ENCODE peak calls at places on chromosome 18, in six cellular contexts. E is HCT116; W is tibial artery; P is CD4-positive, alpha-beta memory T cell; A is thoracic aorta; L is H1. H is an unnamed sample.

GRCh38 chr18:43682196-43682595 is 404.9 kb upstream of the SYT4 start:
- DNase-seq in E (no peak), W (no peak), P (no peak), A (no peak), L (no peak), H (no peak)

GRCh38 chr18:36015629-36016028 is 43.1 kb downstream of the RMP24 start:
- DNase-seq in E (no peak), W (no peak), P (no peak), A (no peak), L (no peak), H (no peak)

GRCh38 chr18:26421503-26421902 is 126.8 kb downstream of the KCTD1 start:
- DNase-seq in E (no peak), W (no peak), P (no peak), A (no peak), L (no peak), H (no peak)

GRCh38 chr18:70907673-70908072 is 618.8 kb downstream of the SOCS6 start:
- DNase-seq in E (no peak), W (no peak), P (no peak), A (no peak), L (no peak), H (no peak)

GRCh38 chr18:12393998-12394397 is 13.7 kb upstream of the PRELID3A start:
- DNase-seq in E (no peak), W (no peak), P (no peak), A (no peak), L (no peak), H (no peak)

GRCh38 chr18:58596265-58596681 is 32.6 kb downstream of the ALPK2 start:
- DNase-seq in E (no peak), W (no peak), P (no peak), A (no peak), L (no peak), H (no peak)

GRCh38 chr18:35707674-35708073 is 126.1 kb downstream of the GALNT1 start:
- DNase-seq in E (no peak), W (no peak), P (no peak), A (no peak), L (no peak), H (no peak)

GRCh38 chr18:59878644-59879043 is 21.2 kb upstream of the PMAIP1 start:
- DNase-seq in E (no peak), W (no peak), P (no peak), A (no peak), L (no peak), H (no peak)

GRCh38 chr18:21267370-21267769 is 25.3 kb downstream of the GREB1L start:
- DNase-seq in E (no peak), W (no peak), P (no peak), A (no peak), L (no peak), H (no peak)

GRCh38 chr18:23631746-23632145 is 31.0 kb downstream of the ANKRD29 start:
- DNase-seq in E (no peak), W (no peak), P (no peak), A (no peak), L (no peak), H (no peak)

GRCh38 chr18:54764786-54765185 is 63.5 kb upstream of the RAB27B start:
- DNase-seq in E (no peak), W (no peak), P (no peak), A (no peak), L (no peak), H (no peak)

GRCh38 chr18:54769526-54770464 is 58.5 kb upstream of the RAB27B start:
- DNase-seq in E (no peak), W (no peak), P (no peak), A (no peak), L (no peak), H (no peak)

GRCh38 chr18:54766631-54767030 is 61.6 kb upstream of the RAB27B start:
- DNase-seq in E (no peak), W (no peak), P (no peak), A (no peak), L (no peak), H (no peak)

GRCh38 chr18:54765636-54766035 is 62.6 kb upstream of the RAB27B start:
- DNase-seq in E (no peak), W (no peak), P (no peak), A (no peak), L (no peak), H (no peak)

DNA sequence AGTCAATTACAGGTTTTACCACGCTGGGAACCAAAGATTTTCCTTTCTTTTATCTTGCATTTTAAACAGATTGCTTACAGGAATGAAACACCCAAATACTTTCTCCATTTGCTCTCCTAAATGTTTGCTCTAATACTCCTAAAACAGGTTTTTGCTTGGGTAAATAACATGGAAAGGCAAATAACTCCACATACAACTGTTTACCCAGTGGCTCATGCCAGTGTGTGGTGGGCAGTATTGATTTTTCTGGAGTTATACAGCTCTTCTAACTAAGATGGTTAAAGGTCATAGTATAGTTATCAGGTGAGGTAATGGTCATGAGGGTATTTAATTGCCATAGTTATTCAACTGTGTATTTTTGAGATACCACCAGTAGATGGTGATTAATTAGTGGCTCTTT is 61.2 kb upstream of the RAB27B start:
- DNase-seq in E (no peak), W (no peak), P (no peak), A (no peak), L (no peak), H (no peak)
- H3K27ac ChIP-seq in E (no peak overlapping the region), W (no peak overlapping the region), P (no peak overlapping the region), A (no peak overlapping the region), L (no peak overlapping the region), H (no peak overlapping the region)

GRCh38 chr18:33898427-33898826 is 320.4 kb downstream of the ASXL3 start:
- DNase-seq in E (no peak), W (no peak), P (no peak), A (no peak), L (no peak), H (no peak)

GRCh38 chr18:33906046-33906445 is 318.7 kb downstream of the NOL4 start:
- DNase-seq in E (no peak), W (no peak), P (no peak), A (no peak), L (no peak), H (no peak)

GRCh38 chr18:33900638-33901037 is 322.6 kb downstream of the ASXL3 start:
- DNase-seq in E (no peak), W (no peak), P (no peak), A (no peak), L (no peak), H (no peak)

GRCh38 chr18:33901894-33902512 is 322.7 kb downstream of the NOL4 start:
- DNase-seq in E (no peak), W (no peak), P (no peak), A (no peak), L (no peak), H (no peak)
- H3K9me3 ChIP-seq in E (peaks cover 21% of the 10 kb centered on the region), W (peaks cover 11% of the 10 kb centered on the region), P (no peaks in the 10 kb centered on the region), A (no peaks in the 10 kb centered on the region), L (peaks cover 44% of the 10 kb centered on the region), H (peaks cover 24% of the 10 kb centered on the region)

GRCh38 chr18:46034230-46034629 is 37.8 kb downstream of the PSTPIP2 start:
- DNase-seq in E (no peak), W (no peak), P (no peak), A (no peak), L (no peak), H (no peak)

DNA sequence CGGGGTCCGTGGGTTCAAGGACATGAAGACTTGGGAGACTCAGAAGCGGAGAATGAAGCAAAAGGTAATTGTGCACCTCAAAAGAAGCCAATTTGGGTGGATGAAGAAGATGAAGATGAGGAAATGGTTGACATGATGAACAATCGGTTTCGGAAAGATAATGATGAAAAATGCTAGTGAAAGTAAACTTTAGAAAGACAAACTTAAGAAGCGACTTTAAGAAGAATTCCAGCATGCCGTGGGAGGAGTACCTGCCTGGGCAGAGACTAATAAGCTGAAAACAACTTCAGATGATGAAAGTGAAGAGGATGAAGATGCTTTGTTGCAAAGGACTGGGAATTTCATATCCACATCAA is 43.5 kb downstream of the PSTPIP2 start:
- DNase-seq in E (no peak), W (no peak), P (no peak), A (no peak), L (no peak), H (no peak)
- H3K27ac ChIP-seq in E (no peak overlapping the region), W (peak overlapping the region; percentile 59), P (peak overlapping the region; percentile 25), A (peak overlapping the region; percentile 61), L (no peak overlapping the region), H (no peak overlapping the region)

GRCh38 chr18:78080081-78080480 is 830.4 kb downstream of the GALR1 start:
- DNase-seq in E (no peak), W (no peak), P (no peak), A (no peak), L (no peak), H (no peak)
- H3K9me3 ChIP-seq in E (peaks cover 10% of the 10 kb centered on the region), W (peaks cover 1% of the 10 kb centered on the region), P (no peaks in the 10 kb centered on the region), A (no peaks in the 10 kb centered on the region), L (no peaks in the 10 kb centered on the region), H (no peaks in the 10 kb centered on the region)

GRCh38 chr18:2903006-2903405 is 56.2 kb downstream of the EMILIN2 start:
- DNase-seq in E (no peak), W (peak; percentile 68), P (no peak), A (no peak), L (no peak), H (no peak)
- H3K27ac ChIP-seq in E (no peak overlapping the region), W (no peak overlapping the region), P (no peak overlapping the region), A (peak overlapping the region; percentile 44), L (no peak overlapping the region), H (no peak overlapping the region)

DNA sequence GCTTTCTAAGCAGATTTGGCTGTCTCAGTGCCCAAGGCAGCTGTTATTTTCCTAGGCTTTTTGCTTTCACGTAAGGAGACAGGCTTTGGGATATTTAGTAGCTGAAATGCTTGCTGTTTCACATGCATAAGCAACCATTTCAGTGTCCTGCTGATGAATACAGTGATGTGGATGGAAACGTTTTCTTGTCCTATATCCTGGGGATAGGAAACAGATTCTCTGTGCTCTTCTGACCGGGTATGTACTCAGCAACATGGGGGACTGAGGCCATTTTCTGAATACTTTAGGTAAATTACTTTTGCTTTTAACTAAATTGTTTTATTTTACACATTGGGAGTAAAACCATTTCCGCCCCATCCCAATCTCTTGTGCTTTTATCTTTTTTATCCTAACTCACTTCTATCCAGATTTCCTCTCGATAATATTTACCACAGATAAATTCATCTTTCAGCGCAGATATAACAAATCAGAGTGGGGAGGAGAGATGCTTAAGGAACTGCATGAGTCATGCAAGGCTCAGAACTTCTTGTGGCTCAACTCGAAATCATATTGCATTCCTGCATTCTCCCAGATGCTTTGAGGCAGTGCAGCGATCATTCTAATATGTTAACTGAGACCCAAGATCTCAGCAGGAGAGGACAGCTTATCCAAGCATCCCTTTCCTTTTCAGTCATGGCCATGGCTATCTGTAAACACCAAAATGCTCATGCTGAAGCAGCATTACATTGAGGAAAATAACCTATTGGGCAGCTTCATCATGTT is 22.3 kb downstream of the GALR1 start:
- DNase-seq in E (no peak), W (no peak), P (no peak), A (no peak), L (no peak), H (no peak)
- H3K9me3 ChIP-seq in E (no peaks in the 10 kb centered on the region), W (peaks cover 2% of the 10 kb centered on the region), P (no peaks in the 10 kb centered on the region), A (no peaks in the 10 kb centered on the region), L (no peaks in the 10 kb centered on the region), H (no peaks in the 10 kb centered on the region)

DNA sequence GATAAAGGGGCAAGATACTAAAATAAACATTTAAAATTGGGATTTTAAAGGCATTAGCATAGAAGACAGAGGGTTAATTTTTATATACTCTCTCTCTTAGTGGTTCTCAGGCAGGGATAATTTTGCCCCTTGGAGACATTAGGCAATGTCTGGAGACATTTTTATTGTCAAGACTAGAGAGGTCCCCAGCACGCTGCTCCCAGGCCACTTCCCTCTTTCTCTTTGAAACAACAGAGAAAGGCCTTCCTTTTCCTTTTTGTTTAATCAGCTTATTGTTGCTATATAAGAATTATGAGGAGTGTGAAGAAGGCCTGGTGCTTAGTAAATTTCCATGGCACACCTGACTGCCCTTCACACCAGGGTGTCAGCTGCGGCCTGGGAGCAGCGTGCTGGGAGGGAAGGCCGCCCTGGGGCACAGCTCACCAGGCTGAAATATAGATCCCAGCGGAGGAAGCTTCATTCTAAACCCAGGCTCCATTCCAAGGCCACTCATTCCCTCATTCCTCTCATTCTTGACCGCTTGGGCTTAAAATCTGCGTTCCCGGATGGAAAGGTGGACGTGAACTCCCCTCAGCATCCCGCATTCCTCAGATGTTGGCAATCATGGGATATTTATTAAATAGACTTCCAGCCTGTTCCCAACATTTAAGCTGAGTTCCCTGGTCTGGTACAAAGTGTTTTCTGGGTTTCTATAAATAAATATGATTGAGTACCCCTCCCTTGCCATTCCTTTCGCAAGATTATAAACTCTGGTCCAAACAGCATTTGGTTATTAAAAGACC is 22.5 kb downstream of the SLC14A2 start:
- DNase-seq in E (no peak), W (peak; percentile 45), P (no peak), A (peak; percentile 55), L (no peak), H (no peak)
- H3K27ac ChIP-seq in E (no peak overlapping the region), W (peak overlapping the region; percentile 97), P (no peak overlapping the region), A (peak overlapping the region; percentile 94), L (no peak overlapping the region), H (no peak overlapping the region)